ENCODE peak calls at places on chromosome 11, in five cellular contexts. O is GM06990; G is activated naive CD8-positive, alpha-beta T cell treated with anti-CD3 and anti-CD28 coated beads, Interleukin-2, amount 10 ng/mL, durations not matched to agents 7 days and 5 days; E is activated CD4-positive, alpha-beta memory T cell treated with anti-CD3 and anti-CD28 coated beads, Interleukin-2, amount 10 ng/mL, durations not matched to agents 7 days and 5 days; S is T-cell. A is an unnamed sample.

GRCh38 chr11:725624-726202 is 19.7 kb downstream of the EPS8L2 start:
- DNase-seq in O (no peak), G (peak), E (no peak), S (no peak), A (peak)

GRCh38 chr11:75237050-75237449 is 3.5 kb upstream of the TPBGL start:
- DNase-seq in O (no peak), G (no peak), E (no peak), S (no peak), A (no peak)

GRCh38 chr11:93187290-93187689 is 10.5 kb downstream of the SLC36A4 start:
- DNase-seq in O (no peak), G (no peak), E (no peak), S (no peak), A (no peak)

GRCh38 chr11:63552921-63553320 is 10.3 kb downstream of the PLAAT2 start:
- DNase-seq in O (no peak), G (no peak), E (no peak), S (no peak), A (no peak)

GRCh38 chr11:76119779-76120178 is 86.5 kb downstream of the WNT11 start:
- DNase-seq in O (no peak), G (no peak), E (no peak), S (no peak), A (no peak)

GRCh38 chr11:61756452-61757212 is 4.2 kb downstream of the MYRF start:
- DNase-seq in O (peak), G (peak), E (peak), S (no peak), A (peak)

GRCh38 chr11:57276857-57277505 is 39.9 kb upstream of the APLNR start:
- DNase-seq in O (no peak), G (no peak), E (no peak), S (no peak), A (no peak)

GRCh38 chr11:34564807-34565241 is 51.2 kb upstream of the ELF5 start:
- DNase-seq in O (no peak), G (no peak), E (no peak), S (no peak), A (no peak)

GRCh38 chr11:96000064-96000463 is 76.2 kb upstream of the MTMR2 start:
- DNase-seq in O (no peak), G (no peak), E (no peak), S (no peak), A (no peak)